ENCODE peak calls at places on chromosomes 4 and X, in ten cellular contexts. L is upper lobe of left lung, N is suprapubic skin, K is stomach, B is GM12891, C is sigmoid colon, E is K562, I is endothelial cell of umbilical vein, M is transverse colon, U is GM12878. V is an unnamed sample.

GRCh38 chrX:111262086-111262485 is 8.2 kb downstream of the CAPN6 start:
- DNase-seq in I (no peak), L (no peak), K (no peak), E (no peak), B (no peak), C (no peak), U (no peak), M (no peak), N (no peak), V (no peak)

GRCh38 chr4:168846414-168846813 is 163.6 kb downstream of the CBR4 start:
- DNase-seq in E (no peak), U (no peak), I (no peak), B (no peak), N (no peak), K (no peak), C (no peak), L (no peak), M (no peak), V (no peak)

GRCh38 chrX:109537324-109537665 is 651 bp downstream of the NXT2 start:
- DNase-seq in U (no peak), E (no peak), L (peak; percentile 59), K (peak; percentile 49), I (no peak), M (peak; percentile 42), C (no peak), B (no peak), N (peak; percentile 65), V (no peak)

GRCh38 chrX:55119271-55119670 is 30.5 kb downstream of the PAGE2 start:
- DNase-seq in E (no peak), C (no peak), B (no peak), K (no peak), M (no peak), I (peak; percentile 87), U (no peak), L (no peak), N (no peak), V (no peak)

GRCh38 chr4:139511320-139511719 is 44.7 kb downstream of the SETD7 start:
- DNase-seq in M (no peak), N (no peak), U (no peak), C (no peak), E (no peak), K (no peak), L (no peak), I (no peak), B (no peak), V (no peak)

GRCh38 chr4:34323549-34324325 is 1920.6 kb downstream of the ARAP2 start:
- DNase-seq in C (no peak), B (no peak), I (no peak), L (no peak), E (no peak), N (no peak), K (no peak), U (no peak), M (no peak), V (no peak)

GRCh38 chrX:47264507-47265173 is 31.8 kb downstream of the USP11 start:
- DNase-seq in L (no peak), U (no peak), M (no peak), K (no peak), N (peak; percentile 11), C (no peak), E (peak; percentile 22), B (no peak), I (peak; percentile 30), V (no peak)

GRCh38 chr4:212438-213174 is 88.3 kb downstream of the ZNF718 start:
- DNase-seq in C (peak; percentile 88), L (peak; percentile 54), M (peak; percentile 22), I (peak; percentile 88), N (peak; percentile 65), B (no peak), U (no peak), E (peak; percentile 27), K (peak; percentile 38), V (peak; percentile 77)

GRCh38 chrX:101062171-101062570 is 10.3 kb upstream of the TRMT2B start:
- DNase-seq in E (no peak), U (no peak), B (no peak), C (no peak), L (no peak), I (no peak), K (no peak), N (no peak), M (no peak), V (no peak)

GRCh38 chrX:53082773-53083616 is 828 bp downstream of the TSPYL2 start:
- DNase-seq in I (no peak), K (no peak), B (no peak), C (no peak), M (no peak), E (no peak), U (no peak), L (no peak), N (peak; percentile 74), V (no peak)

GRCh38 chrX:53081925-53082772 is at the start of gene TSPYL2:
- DNase-seq in L (peak; percentile 91), E (peak; percentile 81), M (peak; percentile 94), K (peak; percentile 94), B (peak; percentile 87), N (peak; percentile 95), I (peak; percentile 98), U (peak; percentile 79), C (peak; percentile 98), V (peak; percentile 96)

GRCh38 chrX:53078943-53079342 is 3.2 kb upstream of the TSPYL2 start:
- DNase-seq in K (no peak), E (no peak), L (no peak), M (no peak), B (no peak), U (no peak), C (no peak), I (no peak), N (no peak), V (no peak)

GRCh38 chrX:53084043-53084570 is 1.9 kb downstream of the TSPYL2 start:
- DNase-seq in K (no peak), C (no peak), B (no peak), E (no peak), M (no peak), N (no peak), U (no peak), I (no peak), L (no peak), V (no peak)

DNA sequence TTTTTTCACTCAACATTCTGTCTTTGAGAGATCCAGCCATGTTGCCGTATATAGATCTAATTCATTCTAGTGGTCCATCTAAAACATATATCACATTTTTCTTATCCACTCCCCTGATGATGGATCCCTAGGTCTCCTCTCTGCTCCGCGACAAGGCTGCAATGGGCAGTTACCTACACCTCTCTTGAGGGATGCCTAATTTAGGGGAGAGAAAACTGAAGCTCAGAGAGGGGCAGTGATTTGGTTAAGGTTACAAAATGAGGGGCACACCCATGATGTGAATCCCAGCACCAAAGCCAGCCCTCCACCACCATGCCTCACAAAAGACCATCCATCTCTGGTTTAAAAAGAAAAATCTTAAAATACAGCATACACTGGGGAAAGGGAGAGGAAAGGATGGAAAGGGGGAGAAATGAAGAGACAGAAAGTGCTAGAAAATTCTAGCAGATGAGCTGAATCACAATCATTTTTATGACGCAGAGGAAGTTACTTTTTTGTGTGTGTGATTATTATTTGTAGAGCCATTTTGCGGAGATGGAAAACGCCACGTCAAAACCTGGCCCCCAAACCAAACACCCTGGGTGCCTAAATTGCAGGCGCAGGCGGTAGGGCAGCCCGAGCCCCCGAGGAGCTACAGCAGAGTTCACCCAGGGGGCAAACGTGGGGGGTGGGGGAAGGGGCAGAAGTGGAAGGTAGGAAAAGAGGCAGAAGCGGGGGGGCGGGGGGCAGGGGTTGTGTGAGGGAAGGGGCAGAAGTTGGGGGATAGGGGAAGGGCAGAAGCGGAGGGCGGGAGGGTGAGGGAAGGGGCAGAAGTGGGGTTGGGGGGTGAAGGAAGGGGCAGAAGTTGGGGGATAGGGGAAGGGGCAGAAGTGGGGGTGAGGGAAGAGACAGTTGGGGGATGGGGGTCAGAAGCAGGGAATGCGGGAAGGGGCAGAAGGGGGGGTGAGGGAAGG is 1.3 kb upstream of the TSPYL2 start:
- DNase-seq in B (no peak), U (no peak), K (no peak), N (peak; percentile 49), M (no peak), I (peak; percentile 12), E (no peak), L (no peak), C (no peak), V (peak; percentile 67)
- TF ChIP-seq POLR2AphosphoS5 in B (no peak), U (no peak), K (no peak), N (no peak), M (no peak), I (no peak), E (no peak), L (no peak), C (no peak), V (no peak)

GRCh38 chrX:68114573-68115199 is 318.6 kb downstream of the OPHN1 start:
- DNase-seq in N (no peak), K (no peak), L (no peak), B (no peak), I (no peak), C (no peak), M (peak; percentile 18), U (no peak), E (no peak), V (no peak)
- TF ChIP-seq POLR2A in N (no peak), K (no peak), L (no peak), B (no peak), I (no peak), C (no peak), M (no peak), U (no peak), E (no peak), V (no peak)

GRCh38 chrX:44338361-44338760 is 5.1 kb downstream of the EFHC2 start:
- DNase-seq in U (no peak), K (no peak), N (no peak), C (no peak), B (no peak), E (no peak), M (no peak), I (no peak), L (no peak), V (no peak)

GRCh38 chrX:44344194-44344593 is 722 bp upstream of the EFHC2 start:
- DNase-seq in K (peak; percentile 52), I (no peak), C (no peak), B (no peak), L (peak; percentile 58), U (no peak), M (peak; percentile 38), E (peak; percentile 62), N (no peak), V (peak; percentile 87)

GRCh38 chrX:44342866-44343265 is 606 bp downstream of the EFHC2 start:
- DNase-seq in E (no peak), I (no peak), L (no peak), M (no peak), K (no peak), N (no peak), U (no peak), B (no peak), C (no peak), V (no peak)

GRCh38 chrX:44344687-44345086 is 1.2 kb upstream of the EFHC2 start:
- DNase-seq in B (no peak), U (no peak), I (no peak), N (no peak), K (no peak), E (peak; percentile 42), L (no peak), M (no peak), C (no peak), V (no peak)

GRCh38 chrX:44343412-44343942 is at the start of gene EFHC2:
- DNase-seq in L (peak; percentile 47), U (no peak), E (peak; percentile 71), K (peak; percentile 34), M (peak; percentile 28), B (no peak), I (peak; percentile 1), N (no peak), C (peak; percentile 63), V (peak; percentile 88)
- TF ChIP-seq POLR2AphosphoS5 in L (no peak), U (no peak), E (no peak), K (no peak), M (no peak), B (no peak), I (no peak), N (no peak), C (no peak), V (no peak)

GRCh38 chr4:2535386-2536192 is 858 bp upstream of the FAM193A start:
- DNase-seq in U (no peak), L (peak; percentile 55), K (peak; percentile 35), C (peak; percentile 80), M (peak; percentile 53), I (no peak), E (peak; percentile 53), B (no peak), N (peak; percentile 88), V (peak; percentile 93)
- TF ChIP-seq POLR2A in U (peak; percentile 3), L (peak; percentile 25), K (no peak), C (no peak), M (peak; percentile 72), I (peak; percentile 66), E (peak; percentile 70), B (no peak), N (no peak), V (no peak)

V was measured in spleen.